ENCODE peak calls at places on chromosome 5, in four cellular contexts. V, K, S and F are unnamed samples.

GRCh38 chr5:101976933-101977332 is 319.2 kb downstream of the SLCO4C1 start:
- DNase-seq in V (no peak), K (no peak), S (no peak), F (no peak)

GRCh38 chr5:61319388-61320146 is 12.5 kb upstream of the ZSWIM6 start:
- DNase-seq in V (peak), K (no peak), S (peak), F (peak)

GRCh38 chr5:101390317-101390908 is 487.3 kb upstream of the ST8SIA4 start:
- DNase-seq in V (peak), S (peak), K (peak), F (peak)

GRCh38 chr5:151924564-151925395 is at the start of gene GLRA1:
- DNase-seq in S (peak), K (peak), V (peak), F (peak)

GRCh38 chr5:178118345-178118744 is 5.0 kb downstream of the N4BP3 start:
- DNase-seq in S (no peak), V (no peak), K (no peak), F (no peak)

GRCh38 chr5:177370488-177371119 is 12.9 kb downstream of the RGS14 start:
- DNase-seq in V (peak), K (peak), S (peak), F (peak)

GRCh38 chr5:149044453-149045117 is 18.3 kb downstream of the SH3TC2 start:
- DNase-seq in S (no peak), V (no peak), K (no peak), F (no peak)

GRCh38 chr5:99317136-99317535 is 388.3 kb upstream of the CHD1 start:
- DNase-seq in S (no peak), V (no peak), K (no peak), F (no peak)

GRCh38 chr5:32443145-32443540 is 1.4 kb downstream of the ZFR start:
- DNase-seq in K (no peak), S (no peak), V (no peak), F (peak)

GRCh38 chr5:89255845-89256463 is 373.0 kb upstream of the MEF2C start:
- DNase-seq in S (no peak), K (no peak), V (no peak), F (peak)

GRCh38 chr5:89253931-89254330 is 370.9 kb upstream of the MEF2C start:
- DNase-seq in V (no peak), K (no peak), S (no peak), F (no peak)
- H2AFZ ChIP-seq in V (peak), K (no peak), S (no peak), F (no peak)

GRCh38 chr5:7392401-7393024 is 3.4 kb upstream of the ADCY2 start:
- DNase-seq in V (peak), S (peak), K (peak), F (no peak)

GRCh38 chr5:7391215-7391614 is 4.7 kb upstream of the ADCY2 start:
- DNase-seq in V (peak), S (no peak), K (no peak), F (no peak)

GRCh38 chr5:7394889-7395431 is 978 bp upstream of the ADCY2 start:
- DNase-seq in K (no peak), V (peak), S (peak), F (no peak)

GRCh38 chr5:7393921-7394799 is 1.8 kb upstream of the ADCY2 start:
- DNase-seq in V (no peak), K (no peak), S (peak), F (no peak)

DNA sequence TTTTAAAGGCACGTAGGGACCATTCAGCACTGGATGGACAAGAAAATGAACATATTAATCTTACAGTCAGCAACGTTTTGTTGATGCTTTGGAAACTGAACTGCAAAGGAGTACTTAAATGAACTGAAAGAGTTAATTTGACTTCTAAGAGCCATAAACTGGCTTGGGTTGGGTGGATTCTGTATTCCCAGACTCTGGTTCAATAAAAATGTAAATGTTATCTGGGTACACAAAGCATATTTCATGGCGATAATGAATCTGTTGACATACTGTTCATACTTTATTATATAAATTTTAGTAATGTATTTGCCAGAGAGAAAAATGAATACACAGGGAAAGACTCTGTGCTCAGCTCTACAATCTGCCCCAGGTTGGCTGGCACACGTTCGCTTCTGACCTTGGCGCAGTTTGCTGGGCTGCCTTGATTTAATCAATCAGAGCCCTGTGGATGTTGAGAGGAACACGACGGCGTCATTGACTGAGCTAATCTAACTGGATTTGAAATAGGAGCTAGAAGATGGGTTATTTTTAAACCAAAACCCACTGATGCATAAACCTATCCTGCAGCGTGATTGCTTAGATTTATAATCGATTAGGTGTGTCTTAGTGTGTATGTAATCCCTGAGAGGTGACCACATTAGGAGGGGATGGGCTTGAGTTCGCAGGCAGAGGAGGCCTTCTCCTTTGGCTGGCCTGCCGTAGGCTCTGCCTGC is 4.1 kb upstream of the ADCY2 start:
- DNase-seq in K (no peak), V (no peak), S (no peak), F (no peak)
- H4K91ac ChIP-seq in K (no peak), V (no peak), S (no peak), F (no peak)

GRCh38 chr5:72529383-72529782 is 22.2 kb upstream of the ZNF366 start:
- DNase-seq in V (no peak), S (peak), K (no peak), F (no peak)

GRCh38 chr5:72537166-72537565 is 30.0 kb upstream of the ZNF366 start:
- DNase-seq in S (no peak), K (no peak), V (no peak), F (no peak)

GRCh38 chr5:72525816-72526215 is 18.6 kb upstream of the ZNF366 start:
- DNase-seq in K (peak), S (no peak), V (no peak), F (peak)

GRCh38 chr5:72531496-72532190 is 24.4 kb upstream of the ZNF366 start:
- DNase-seq in V (no peak), S (no peak), K (peak), F (peak)
- H2AFZ ChIP-seq in V (no peak), S (no peak), K (no peak), F (no peak)

GRCh38 chr5:173051746-173052145 is 4.4 kb upstream of the CREBRF start:
- DNase-seq in S (no peak), K (no peak), V (no peak), F (peak)

GRCh38 chr5:173055042-173055721 is 970 bp upstream of the CREBRF start:
- DNase-seq in S (no peak), K (no peak), V (no peak), F (no peak)

GRCh38 chr5:173053041-173053440 is 3.1 kb upstream of the CREBRF start:
- DNase-seq in V (no peak), S (no peak), K (no peak), F (no peak)

GRCh38 chr5:173047838-173048105 is 8.4 kb upstream of the CREBRF start:
- DNase-seq in K (no peak), V (no peak), S (peak), F (no peak)

DNA sequence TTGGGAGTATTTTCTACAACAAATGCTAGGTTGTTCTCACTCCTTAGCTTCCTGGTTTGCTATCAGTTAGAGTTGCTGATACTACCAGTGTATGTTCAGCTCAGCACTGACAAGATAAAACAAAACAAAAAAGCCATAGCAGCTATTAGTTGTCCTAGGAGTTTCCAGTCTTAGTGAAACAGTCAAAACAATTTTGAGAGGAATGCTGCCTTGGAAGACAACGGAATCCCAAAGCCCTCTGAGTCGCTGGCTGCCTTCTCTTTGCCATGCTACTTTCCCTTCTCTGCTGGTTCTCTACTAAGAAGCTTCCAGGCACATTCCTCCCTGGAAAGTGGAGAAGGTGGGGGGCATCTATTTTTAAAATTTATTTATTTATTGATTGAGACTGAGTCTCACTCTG is 5.4 kb upstream of the CREBRF start:
- DNase-seq in K (no peak), V (no peak), S (no peak), F (peak)
- H4K91ac ChIP-seq in K (no peak), V (no peak), S (no peak), F (no peak)

GRCh38 chr5:66697796-66698564 is 101.8 kb downstream of the MAST4 start:
- DNase-seq in K (no peak), V (no peak), S (no peak), F (no peak)
- H2AFZ ChIP-seq in K (no peak), V (no peak), S (no peak), F (no peak)